ENCODE peak calls at places on chromosomes 13 and 19, in nine cellular contexts. W is GM23338, U is vagina, C is fibroblast of lung, Y is heart right ventricle, K is heart left ventricle, I is breast epithelium, S is esophagus squamous epithelium, T is adrenal gland. E is an unnamed sample.

GRCh38 chr13:69970521-69970920 is 137.1 kb upstream of the ATXN8OS start:
- DNase-seq in W (peak; percentile 37), U (no peak), C (peak; percentile 29), Y (no peak), K (no peak), I (no peak), S (no peak), T (no peak), E (peak; percentile 6)

GRCh38 chr13:98984118-98984517 is 6.3 kb upstream of the DOCK9 start:
- DNase-seq in W (no peak), U (no peak), C (no peak), Y (no peak), K (no peak), I (no peak), S (no peak), T (no peak), E (no peak)

GRCh38 chr13:94198666-94199065 is 280.8 kb downstream of the DCT start:
- DNase-seq in W (no peak), U (no peak), C (peak; percentile 74), Y (no peak), K (no peak), I (no peak), S (no peak), T (no peak), E (no peak)

GRCh38 chr13:98650376-98651107 is 73.6 kb upstream of the STK24 start:
- DNase-seq in W (no peak), U (no peak), C (no peak), Y (no peak), K (no peak), I (peak; percentile 66), S (no peak), T (no peak), E (no peak)

GRCh38 chr13:30196025-30196424 is 111.3 kb downstream of the KATNAL1 start:
- DNase-seq in W (peak; percentile 68), U (no peak), C (peak; percentile 72), Y (no peak), K (no peak), I (no peak), S (no peak), T (no peak), E (peak; percentile 10)

GRCh38 chr19:23527797-23528196 is 132.5 kb upstream of the ZNF91 start:
- DNase-seq in W (peak; percentile 4), U (no peak), C (no peak), Y (no peak), K (no peak), I (no peak), S (no peak), T (no peak), E (no peak)

GRCh38 chr13:20461481-20461859 is 64.2 kb downstream of the CRYL1 start:
- DNase-seq in W (no peak), U (no peak), C (peak; percentile 79), Y (no peak), K (no peak), I (no peak), S (no peak), T (no peak), E (no peak)

GRCh38 chr19:12224676-12225075 is 61.8 kb downstream of the ZNF136 start:
- DNase-seq in W (no peak), U (no peak), C (peak; percentile 13), Y (no peak), K (no peak), I (no peak), S (no peak), T (no peak), E (no peak)

GRCh38 chr19:16096281-16096855 is 15.3 kb upstream of the RAB8A start:
- DNase-seq in W (no peak), U (no peak), C (no peak), Y (no peak), K (no peak), I (no peak), S (no peak), T (no peak), E (no peak)

GRCh38 chr13:63208811-63209210 is 1793.2 kb upstream of the PCDH20 start:
- DNase-seq in W (no peak), U (no peak), C (peak; percentile 76), Y (no peak), K (no peak), I (no peak), S (no peak), T (no peak), E (no peak)

GRCh38 chr13:103812558-103812957 is 746.3 kb upstream of the SLC10A2 start:
- DNase-seq in W (no peak), U (no peak), C (no peak), Y (no peak), K (no peak), I (no peak), S (no peak), T (no peak), E (no peak)

GRCh38 chr13:99041788-99042187 is 63.9 kb upstream of the DOCK9 start:
- DNase-seq in W (no peak), U (no peak), C (no peak), Y (no peak), K (no peak), I (no peak), S (no peak), T (no peak), E (no peak)

GRCh38 chr13:27643334-27644158 is 21.9 kb downstream of the POLR1D start:
- DNase-seq in W (no peak), U (no peak), C (no peak), Y (no peak), K (no peak), I (no peak), S (no peak), T (no peak), E (no peak)

GRCh38 chr13:72804301-72804700 is 22.4 kb downstream of the PIBF1 start:
- DNase-seq in W (no peak), U (no peak), C (no peak), Y (no peak), K (no peak), I (no peak), S (no peak), T (no peak), E (no peak)

GRCh38 chr13:72805663-72806341 is 23.9 kb downstream of the PIBF1 start:
- DNase-seq in W (no peak), U (no peak), C (no peak), Y (no peak), K (no peak), I (no peak), S (no peak), T (no peak), E (no peak)

DNA sequence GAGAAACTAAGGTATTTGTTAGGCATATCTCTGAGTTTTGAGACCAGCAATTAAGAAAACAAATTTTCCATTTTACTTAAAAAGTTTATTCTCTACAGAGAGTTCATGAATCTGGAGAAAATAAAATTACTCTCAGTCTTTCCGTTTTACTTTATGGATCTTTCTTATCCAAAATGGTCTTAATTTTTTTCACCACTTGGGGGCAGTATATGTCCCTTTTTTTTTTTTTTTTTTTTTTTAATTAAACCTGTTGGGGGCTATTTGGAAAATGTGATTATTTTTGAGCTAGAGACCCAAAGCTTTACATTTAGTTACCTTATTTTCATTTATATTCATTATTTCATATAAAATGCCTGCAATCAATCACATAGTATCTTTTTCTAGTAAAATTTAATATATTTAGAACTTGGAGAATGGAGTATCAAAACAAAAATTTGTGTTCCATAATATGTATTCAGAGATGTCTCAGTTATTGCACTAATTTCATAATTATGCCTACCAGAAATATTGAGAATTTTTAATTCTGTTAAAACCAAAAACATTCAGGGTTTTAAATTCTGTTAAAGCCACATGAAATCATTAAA is 27.1 kb downstream of the PIBF1 start:
- DNase-seq in W (peak; percentile 39), U (no peak), C (no peak), Y (no peak), K (no peak), I (no peak), S (no peak), T (no peak), E (peak; percentile 13)
- TF ChIP-seq CTCF in W (no peak), U (peak; percentile 39), C (peak; percentile 29), Y (peak; percentile 67), K (peak; percentile 72), I (no peak), S (peak; percentile 43), T (peak; percentile 74), E (peak; percentile 51)

GRCh38 chr13:80374453-80374852 is 33.5 kb upstream of the SPRY2 start:
- DNase-seq in W (no peak), U (no peak), C (no peak), Y (peak; percentile 29), K (peak; percentile 36), I (peak; percentile 82), S (no peak), T (no peak), E (peak; percentile 32)
- H3K27ac ChIP-seq in W (no peak overlapping the region), U (no peak overlapping the region), C (no peak overlapping the region), Y (peak overlapping the region; percentile 65), K (peak overlapping the region; percentile 2), I (peak overlapping the region; percentile 85), S (no peak overlapping the region), T (peak overlapping the region; percentile 45), E (no peak overlapping the region)

DNA sequence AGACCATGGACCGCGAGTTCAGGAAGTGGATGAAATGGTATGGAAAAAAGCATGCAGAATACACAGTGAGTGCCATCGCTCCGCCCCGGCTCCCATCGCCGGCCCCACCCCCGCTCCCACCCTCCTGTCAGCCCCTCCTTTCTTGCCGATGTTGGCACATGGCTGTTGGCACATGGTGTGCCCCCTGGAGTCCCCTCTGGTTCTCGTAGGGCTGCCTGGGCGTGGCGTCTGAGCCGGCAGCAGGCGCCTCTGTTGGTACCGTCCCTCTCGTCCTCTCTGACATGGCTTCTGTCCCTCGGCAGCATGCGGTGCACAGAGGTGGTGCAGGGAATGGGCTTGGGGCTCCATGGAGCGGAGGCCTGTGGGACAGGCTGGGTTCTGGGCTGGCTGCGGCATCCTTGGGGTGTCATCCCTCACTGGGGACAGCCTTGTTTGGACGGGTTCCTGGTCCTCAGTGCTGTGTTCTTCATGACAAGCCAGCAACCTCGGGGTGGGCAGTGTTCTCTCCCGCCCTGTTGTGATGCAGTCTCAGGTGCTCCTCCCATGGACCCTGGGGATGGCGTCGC is 30.9 kb downstream of the DOT1L start:
- DNase-seq in W (no peak), U (no peak), C (no peak), Y (no peak), K (no peak), I (no peak), S (no peak), T (no peak), E (no peak)
- H3K36me3 ChIP-seq in W (peaks cover 3% of the 10 kb centered on the region), U (no peaks in the 10 kb centered on the region), C (peaks cover 47% of the 10 kb centered on the region), Y (peaks cover 29% of the 10 kb centered on the region), K (peaks cover 50% of the 10 kb centered on the region), I (no peaks in the 10 kb centered on the region), S (peaks cover 100% of the 10 kb centered on the region), T (no peaks in the 10 kb centered on the region), E (peaks cover 2% of the 10 kb centered on the region)

DNA sequence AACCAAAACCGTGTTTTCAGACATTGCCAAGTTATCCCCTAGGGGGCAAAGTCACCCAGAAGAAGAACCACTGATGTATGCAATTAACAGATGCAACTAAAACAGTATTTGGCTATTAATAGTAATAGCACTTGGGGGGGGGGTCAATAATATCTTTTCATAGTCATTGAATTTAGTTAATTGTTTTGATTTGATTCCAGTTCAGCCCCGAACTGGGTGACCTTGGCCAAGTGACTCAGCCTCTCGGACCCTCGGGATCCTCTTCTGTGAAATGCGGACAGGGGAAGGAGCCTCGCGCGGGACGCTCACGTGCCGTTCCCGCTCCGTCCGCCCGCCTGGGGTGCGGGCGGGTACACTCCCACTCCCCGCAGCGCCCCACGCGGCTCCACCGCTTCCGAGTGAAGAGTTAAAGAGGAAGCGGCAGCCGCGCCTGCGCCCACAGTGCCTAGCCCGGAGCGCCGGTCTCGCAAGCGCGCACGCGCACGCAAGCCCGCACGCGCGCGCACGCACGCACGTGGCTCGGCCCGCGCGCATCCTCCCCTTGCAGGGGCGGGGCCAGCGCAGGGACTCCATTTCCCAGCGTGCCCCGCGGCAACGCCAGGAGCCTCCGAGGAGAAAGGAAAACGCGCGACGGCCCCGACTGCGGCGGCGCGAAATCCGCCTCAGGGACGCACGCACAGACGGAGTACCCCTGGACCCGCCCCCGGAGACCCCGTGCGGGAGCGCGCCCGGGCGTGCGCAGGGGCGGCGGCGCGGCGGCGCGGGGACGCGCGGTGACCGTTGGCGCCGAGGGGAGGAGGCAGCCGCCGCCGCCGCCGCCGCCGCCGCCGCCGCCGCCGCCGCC is at the start of gene DAZAP1:
- DNase-seq in W (peak; percentile 99), U (no peak), C (peak; percentile 96), Y (peak; percentile 99), K (peak; percentile 99), I (peak; percentile 99), S (peak; percentile 83), T (peak; percentile 98), E (peak; percentile 99)
- TF ChIP-seq CTCF in W (peak; percentile 58), U (no peak), C (peak; percentile 47), Y (no peak), K (no peak), I (peak; percentile 5), S (peak; percentile 42), T (peak; percentile 44), E (peak; percentile 38)

E was measured in cardiac muscle cell.